ENCODE peak calls at places on chromosomes 11 and 22, in seven cellular contexts. L is H9, W is mesenchymal stem cell, S is neuronal stem cell, I is mesendoderm, A is H1, D is trophoblast cell. Z is an unnamed sample.

GRCh38 chr11:65695459-65696241 is 16.4 kb upstream of the KAT5 start:
- DNase-seq in S (no peak), D (no peak), I (no peak), A (no peak), L (no peak), W (no peak), Z (no peak)

GRCh38 chr11:30312243-30312642 is 10.7 kb upstream of the ARL14EP start:
- DNase-seq in I (no peak), A (no peak), D (no peak), L (no peak), W (no peak), S (no peak), Z (no peak)

GRCh38 chr11:57779275-57779674 is 17.7 kb downstream of the CTNND1 start:
- DNase-seq in D (peak; percentile 85), S (no peak), L (peak; percentile 81), A (no peak), I (peak; percentile 98), W (peak; percentile 63), Z (peak; percentile 63)

GRCh38 chr11:64853709-64854108 is 9.3 kb upstream of the CDC42BPG start:
- DNase-seq in S (no peak), A (no peak), I (no peak), D (no peak), W (no peak), L (no peak), Z (no peak)

GRCh38 chr22:49827853-49828598 is at the start of gene BRD1:
- DNase-seq in D (no peak), I (peak; percentile 61), W (peak; percentile 68), A (no peak), L (peak; percentile 28), S (peak; percentile 37), Z (peak; percentile 61)

GRCh38 chr11:61533401-61533800 is 24.9 kb downstream of the LRRC10B start:
- DNase-seq in S (no peak), L (no peak), A (no peak), D (no peak), I (no peak), W (no peak), Z (no peak)

GRCh38 chr11:29300441-29300840 is 716.4 kb downstream of the KCNA4 start:
- DNase-seq in W (no peak), S (no peak), L (no peak), D (no peak), A (no peak), I (peak; percentile 34), Z (peak; percentile 96)

GRCh38 chr11:72239849-72240460 is 4.0 kb downstream of the PHOX2A start:
- DNase-seq in I (peak; percentile 18), L (peak; percentile 43), D (no peak), A (no peak), W (no peak), S (no peak), Z (no peak)

GRCh38 chr11:1830500-1831223 is 4.1 kb upstream of the SYT8 start:
- DNase-seq in I (no peak), S (no peak), W (no peak), A (no peak), D (peak; percentile 99), L (no peak), Z (no peak)

GRCh38 chr22:50131894-50132293 is 38.6 kb upstream of the PANX2 start:
- DNase-seq in W (no peak), I (no peak), D (no peak), S (no peak), A (no peak), L (no peak), Z (no peak)

GRCh38 chr11:7665473-7666291 is 7.6 kb downstream of the CYB5R2 start:
- DNase-seq in D (peak; percentile 79), I (peak; percentile 70), W (peak; percentile 58), A (no peak), L (peak; percentile 83), S (no peak), Z (peak; percentile 44)

GRCh38 chr11:134537941-134538340 is 125.9 kb upstream of the B3GAT1 start:
- DNase-seq in S (no peak), L (peak; percentile 20), D (no peak), W (no peak), I (no peak), A (no peak), Z (no peak)

GRCh38 chr22:38294193-38294592 is 21.4 kb upstream of the TMEM184B start:
- DNase-seq in L (no peak), A (no peak), W (no peak), S (no peak), D (no peak), I (no peak), Z (no peak)

GRCh38 chr11:58178444-58178843 is 10.4 kb upstream of the OR9Q2 start:
- DNase-seq in W (no peak), D (no peak), I (no peak), A (no peak), L (no peak), S (no peak), Z (no peak)

GRCh38 chr11:101914349-101914736 is 467 bp upstream of the CEP126 start:
- DNase-seq in A (no peak), D (peak; percentile 14), L (no peak), I (peak; percentile 58), S (peak; percentile 11), W (peak; percentile 83), Z (peak; percentile 49)

GRCh38 chr11:101907826-101908225 is 7.0 kb upstream of the CEP126 start:
- DNase-seq in L (no peak), W (no peak), D (no peak), S (no peak), A (no peak), I (no peak), Z (no peak)

GRCh38 chr11:101913631-101914030 is 1.2 kb upstream of the CEP126 start:
- DNase-seq in I (no peak), W (peak; percentile 49), D (no peak), S (no peak), L (no peak), A (no peak), Z (no peak)

GRCh38 chr11:101912823-101913284 is 2.0 kb upstream of the CEP126 start:
- DNase-seq in L (no peak), D (no peak), S (no peak), I (no peak), W (peak; percentile 77), A (no peak), Z (peak; percentile 67)

DNA sequence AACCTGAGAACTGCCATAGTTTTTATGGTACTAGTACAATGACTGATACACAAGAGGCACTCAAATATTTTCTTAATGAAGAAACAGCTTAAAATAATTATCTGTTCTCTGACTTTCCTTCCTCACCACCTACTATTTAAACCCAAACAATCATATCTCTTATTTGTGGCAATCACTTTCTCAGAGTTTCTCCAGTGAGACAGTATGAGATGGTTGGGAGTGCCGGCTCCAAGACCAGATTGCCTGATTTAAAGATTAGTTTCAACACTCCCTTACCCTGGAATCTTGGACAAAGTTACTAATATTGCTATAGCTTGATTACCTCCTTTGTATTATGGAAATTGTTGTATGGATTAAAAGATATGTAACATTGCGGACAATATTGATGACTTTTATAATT is 5.7 kb upstream of the CEP126 start:
- DNase-seq in W (no peak), A (no peak), D (no peak), L (no peak), I (no peak), S (no peak), Z (no peak)
- H2BK120ac ChIP-seq in W (no peak overlapping the region), A (no peak overlapping the region), D (no peak overlapping the region), L (no peak overlapping the region), I (no peak overlapping the region), S (no peak overlapping the region), Z (no peak overlapping the region)

GRCh38 chr11:46160100-46160499 is 38.8 kb upstream of the PHF21A start:
- DNase-seq in A (no peak), S (no peak), L (no peak), I (peak; percentile 27), D (no peak), W (no peak), Z (no peak)

GRCh38 chr11:46161201-46161600 is 39.9 kb upstream of the PHF21A start:
- DNase-seq in S (no peak), L (no peak), A (no peak), D (peak; percentile 2), I (no peak), W (no peak), Z (no peak)

GRCh38 chr11:46159694-46160093 is 38.4 kb upstream of the PHF21A start:
- DNase-seq in L (no peak), S (no peak), A (no peak), D (peak; percentile 29), I (no peak), W (no peak), Z (no peak)

DNA sequence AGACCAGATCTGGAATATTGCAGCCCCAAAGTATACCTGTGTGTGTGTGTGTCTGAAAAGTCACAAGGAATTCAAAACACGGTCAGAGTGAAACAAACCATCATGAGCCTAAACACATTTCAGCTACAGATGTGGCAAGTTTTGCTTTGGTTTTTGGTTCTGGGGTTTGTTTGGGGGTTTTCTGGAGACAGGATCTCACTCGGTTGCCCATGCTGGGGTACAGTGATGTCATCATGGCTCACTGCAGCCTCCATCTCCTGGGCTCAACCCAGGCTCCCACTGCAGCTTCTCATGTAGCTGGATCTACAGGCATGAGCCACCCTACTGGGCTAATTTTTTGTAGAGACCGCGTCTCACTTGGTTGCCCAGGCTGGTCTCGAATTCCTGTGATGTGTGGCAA is 41.4 kb upstream of the PHF21A start:
- DNase-seq in L (no peak), W (no peak), A (no peak), I (no peak), D (no peak), S (no peak), Z (no peak)
- H2BK120ac ChIP-seq in L (no peak overlapping the region), W (no peak overlapping the region), A (no peak overlapping the region), I (no peak overlapping the region), D (no peak overlapping the region), S (no peak overlapping the region), Z (no peak overlapping the region)

GRCh38 chr11:76596652-76597051 is 73.9 kb downstream of the LRRC32 start:
- DNase-seq in W (no peak), A (no peak), I (no peak), L (peak; percentile 26), S (no peak), D (no peak), Z (no peak)
- H2BK120ac ChIP-seq in W (no peak overlapping the region), A (no peak overlapping the region), I (no peak overlapping the region), L (no peak overlapping the region), S (no peak overlapping the region), D (peak overlapping the region; percentile 48), Z (no peak overlapping the region)

GRCh38 chr11:23574149-23574548 is 713.9 kb upstream of the CCDC179 start:
- DNase-seq in S (no peak), A (no peak), W (no peak), I (no peak), D (no peak), L (no peak), Z (no peak)

GRCh38 chr11:23569547-23569946 is 709.3 kb upstream of the CCDC179 start:
- DNase-seq in A (no peak), I (no peak), D (no peak), W (no peak), S (no peak), L (no peak), Z (no peak)

GRCh38 chr11:23569134-23569533 is 708.9 kb upstream of the CCDC179 start:
- DNase-seq in A (no peak), L (no peak), I (no peak), D (no peak), W (no peak), S (no peak), Z (no peak)

GRCh38 chr11:23573430-23573829 is 713.2 kb upstream of the CCDC179 start:
- DNase-seq in A (no peak), I (no peak), D (no peak), L (no peak), W (no peak), S (no peak), Z (peak; percentile 22)

DNA sequence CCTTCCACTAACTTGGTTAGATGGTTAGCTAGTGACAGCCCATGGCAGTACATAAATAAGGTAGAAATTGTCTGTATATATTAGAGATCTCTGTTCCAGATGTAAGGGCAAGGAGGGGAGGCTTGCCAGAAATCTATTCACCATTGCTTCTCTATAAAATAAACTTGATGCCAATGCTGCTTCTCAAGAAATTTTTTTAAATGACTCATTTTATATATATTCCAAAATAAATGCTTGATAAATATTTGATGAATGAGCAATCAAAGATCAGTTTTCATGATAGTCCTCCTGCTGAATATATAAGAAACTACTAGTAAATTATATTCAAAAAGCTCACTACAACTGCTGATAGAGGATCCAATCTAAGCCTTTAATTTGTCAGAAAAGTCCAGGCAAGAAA is 710.6 kb upstream of the CCDC179 start:
- DNase-seq in S (no peak), A (no peak), D (no peak), L (no peak), I (no peak), W (no peak), Z (peak; percentile 36)
- H2BK120ac ChIP-seq in S (no peak overlapping the region), A (no peak overlapping the region), D (no peak overlapping the region), L (no peak overlapping the region), I (no peak overlapping the region), W (no peak overlapping the region), Z (peak overlapping the region; percentile 76)

Z was measured in IMR-90.